ENCODE peak calls at places on chromosomes 1 and 21, in ten cellular contexts. T is mucosa of descending colon; W is SW480; X is posterior cingulate gyrus; H is stimulated activated CD8-positive, alpha-beta memory T cell treated with anti-CD3 and anti-CD28 coated beads, Interleukin-15, amount 100 ng/mL, for 1 hour; V is B cell; I is activated naive CD4-positive, alpha-beta T cell treated with Interleukin-2 at 50 U/mL for 16 hours; Y is AG09319; P is tibial nerve; Z is CD4-positive, CD25-positive, alpha-beta regulatory T cell. O is an unnamed sample.

GRCh38 chr1:4528590-4528989 is 125.8 kb upstream of the AJAP1 start:
- DNase-seq in H (no peak), X (no peak), Z (no peak), T (no peak), P (no peak), Y (no peak), V (no peak), I (no peak), W (no peak), O (no peak)

GRCh38 chr1:57696041-57696440 is 272.2 kb upstream of the DAB1 start:
- DNase-seq in I (no peak), Y (no peak), H (no peak), P (no peak), V (no peak), W (no peak), Z (no peak), X (no peak), T (no peak), O (no peak)

GRCh38 chr1:115193429-115193828 is 104.1 kb upstream of the TSPAN2 start:
- DNase-seq in W (no peak), Z (no peak), T (no peak), V (no peak), Y (no peak), P (no peak), X (no peak), I (no peak), H (no peak), O (no peak)

GRCh38 chr1:155019377-155020245 is 14.0 kb downstream of the DCST2 start:
- DNase-seq in Y (no peak), P (no peak), T (no peak), V (no peak), X (no peak), H (no peak), W (no peak), I (no peak), Z (no peak), O (no peak)

GRCh38 chr1:79044974-79045650 is 38.6 kb upstream of the ADGRL4 start:
- DNase-seq in Y (no peak), I (no peak), V (no peak), W (no peak), T (no peak), X (peak; percentile 43), Z (no peak), P (no peak), H (no peak), O (no peak)

GRCh38 chr21:42360317-42360716 is 6.0 kb downstream of the TFF1 start:
- DNase-seq in T (no peak), H (no peak), P (no peak), X (no peak), I (peak; percentile 15), Z (no peak), Y (no peak), W (no peak), V (no peak), O (no peak)

GRCh38 chr1:230713915-230714764 is at the start of gene AGT:
- DNase-seq in W (no peak), Y (peak; percentile 63), H (no peak), Z (no peak), X (peak; percentile 95), P (peak; percentile 27), T (no peak), I (no peak), V (no peak), O (no peak)

GRCh38 chr1:57824535-57824934 is 400.7 kb upstream of the DAB1 start:
- DNase-seq in V (no peak), T (no peak), X (no peak), W (no peak), P (no peak), I (no peak), H (no peak), Y (no peak), Z (no peak), O (no peak)

GRCh38 chr21:36744560-36745231 is 45.8 kb downstream of the SIM2 start:
- DNase-seq in I (no peak), W (no peak), T (no peak), Z (no peak), P (no peak), H (no peak), V (no peak), X (no peak), Y (no peak), O (no peak)

GRCh38 chr21:16535100-16535418 is 805.3 kb downstream of the USP25 start:
- DNase-seq in X (peak; percentile 89), H (no peak), I (no peak), P (peak; percentile 74), Y (peak; percentile 45), Z (no peak), V (no peak), T (peak; percentile 53), W (no peak), O (no peak)

GRCh38 chr1:153968000-153968363 is 280 bp downstream of the CREB3L4 start:
- DNase-seq in W (peak; percentile 39), Z (no peak), V (no peak), X (no peak), P (no peak), I (no peak), Y (no peak), H (no peak), T (peak; percentile 84), O (no peak)

GRCh38 chr1:213820362-213821149 is 167.2 kb upstream of the PROX1 start:
- DNase-seq in W (no peak), V (no peak), H (no peak), I (no peak), P (no peak), T (no peak), Y (no peak), X (no peak), Z (no peak), O (no peak)

GRCh38 chr1:31970873-31971272 is 32.7 kb upstream of the PTP4A2 start:
- DNase-seq in T (no peak), V (no peak), W (no peak), Y (no peak), Z (no peak), H (no peak), X (no peak), P (no peak), I (no peak), O (no peak)

GRCh38 chr1:168803696-168804510 is 74.9 kb upstream of the DPT start:
- DNase-seq in Y (no peak), H (no peak), P (no peak), W (no peak), Z (no peak), V (no peak), I (no peak), T (no peak), X (no peak), O (no peak)

GRCh38 chr1:27536767-27537166 is 46.8 kb upstream of the WASF2 start:
- DNase-seq in Y (peak; percentile 69), X (peak; percentile 96), T (no peak), W (no peak), H (no peak), Z (no peak), P (no peak), I (no peak), V (no peak), O (no peak)

GRCh38 chr1:236516929-236517704 is 6.7 kb upstream of the LGALS8 start:
- DNase-seq in W (peak; percentile 80), Z (no peak), I (peak; percentile 24), Y (peak; percentile 40), V (no peak), H (no peak), X (no peak), P (no peak), T (no peak), O (peak; percentile 29)

GRCh38 chr1:153881764-153882163 is 41.0 kb downstream of the GATAD2B start:
- DNase-seq in I (no peak), P (no peak), T (no peak), X (no peak), H (no peak), Y (no peak), Z (no peak), V (no peak), W (no peak), O (no peak)

GRCh38 chr1:206909167-206909882 is 12.1 kb downstream of the IL24 start:
- DNase-seq in V (no peak), H (no peak), Y (no peak), X (peak; percentile 81), T (peak; percentile 84), I (peak; percentile 49), W (peak; percentile 80), Z (peak; percentile 42), P (peak; percentile 27), O (peak; percentile 68)

GRCh38 chr1:168369655-168370054 is 89.0 kb downstream of the TBX19 start:
- DNase-seq in Z (no peak), X (no peak), W (no peak), Y (no peak), H (no peak), T (no peak), V (no peak), I (no peak), P (no peak), O (no peak)

GRCh38 chr1:94335447-94335846 is 82.7 kb upstream of the ABCD3 start:
- DNase-seq in Y (no peak), V (no peak), Z (no peak), T (no peak), I (no peak), X (no peak), W (no peak), P (no peak), H (no peak), O (no peak)

GRCh38 chr1:4256351-4256750 is 356.3 kb upstream of the C1orf174 start:
- DNase-seq in X (no peak), H (no peak), P (no peak), T (no peak), Z (no peak), W (no peak), I (no peak), Y (no peak), V (no peak), O (no peak)

GRCh38 chr1:167223144-167224103 is 2.7 kb downstream of the POU2F1 start:
- DNase-seq in Z (no peak), P (no peak), H (no peak), I (no peak), Y (no peak), T (no peak), V (no peak), W (peak; percentile 22), X (no peak), O (no peak)

GRCh38 chr1:232667094-232667780 is 37.3 kb upstream of the SIPA1L2 start:
- DNase-seq in V (no peak), T (no peak), X (no peak), H (no peak), Y (no peak), W (no peak), I (no peak), P (no peak), Z (no peak), O (no peak)

GRCh38 chr1:228546541-228547463 is 59.6 kb downstream of the RNF187 start:
- DNase-seq in Z (no peak), W (no peak), Y (no peak), X (no peak), V (no peak), T (no peak), H (no peak), I (no peak), P (no peak), O (no peak)

GRCh38 chr1:43305926-43306687 is 5.3 kb downstream of the TIE1 start:
- DNase-seq in X (peak; percentile 46), T (peak; percentile 22), V (no peak), Z (no peak), H (no peak), Y (no peak), P (no peak), I (no peak), W (no peak), O (no peak)

O was measured in naive thymus-derived CD4-positive, alpha-beta T cell.